ENCODE peak calls at places on chromosomes 1 and 21, in five cellular contexts. W, U, N, E and O are unnamed samples.

GRCh38 chr1:182080955-182081582 is 19.6 kb upstream of the ZNF648 start:
- DNase-seq in U (no peak), N (peak), E (no peak), W (no peak), O (peak)

GRCh38 chr1:113210248-113210647 is 137.2 kb downstream of the LRIG2 start:
- DNase-seq in N (no peak), W (no peak), U (peak), E (no peak), O (peak)

GRCh38 chr1:5897281-5897680 is 94.9 kb downstream of the NPHP4 start:
- DNase-seq in U (no peak), W (no peak), N (no peak), E (no peak), O (no peak)

GRCh38 chr1:216626394-216627067 is 96.7 kb downstream of the ESRRG start:
- DNase-seq in N (no peak), W (no peak), E (no peak), U (no peak), O (no peak)

GRCh38 chr1:160996195-160996594 is 24.8 kb downstream of the F11R start:
- DNase-seq in N (no peak), W (no peak), U (no peak), E (no peak), O (no peak)

GRCh38 chr1:235918481-235918880 is 51.8 kb upstream of the LYST start:
- DNase-seq in W (no peak), N (no peak), E (no peak), U (no peak), O (no peak)

GRCh38 chr1:19758227-19758830 is 41.4 kb downstream of the TMCO4 start:
- DNase-seq in N (peak), E (no peak), W (no peak), U (no peak), O (no peak)

GRCh38 chr1:64721576-64722145 is 23.2 kb upstream of the RAVER2 start:
- DNase-seq in W (no peak), N (no peak), E (no peak), U (no peak), O (no peak)

GRCh38 chr1:245863566-245864184 is 643.4 kb downstream of the SMYD3 start:
- DNase-seq in E (no peak), U (no peak), W (no peak), N (peak), O (no peak)

GRCh38 chr1:57309608-57310007 is 114.3 kb downstream of the DAB1 start:
- DNase-seq in N (no peak), W (no peak), E (no peak), U (no peak), O (no peak)

GRCh38 chr1:26921462-26922200 is at the start of gene NUDC:
- DNase-seq in N (peak), W (peak), E (peak), U (peak), O (peak)

GRCh38 chr1:116487016-116487415 is 83.8 kb downstream of the CD58 start:
- DNase-seq in U (no peak), E (no peak), N (no peak), W (no peak), O (no peak)

GRCh38 chr1:104064391-104064790 is 314.7 kb downstream of the AMY1C start:
- DNase-seq in E (no peak), U (no peak), W (no peak), N (no peak), O (no peak)

GRCh38 chr1:46483597-46483996 is 6.0 kb upstream of the DMBX1 start:
- DNase-seq in E (no peak), N (no peak), W (no peak), U (no peak), O (no peak)

GRCh38 chr1:19435851-19436465 is 49.4 kb downstream of the CAPZB start:
- DNase-seq in W (no peak), N (peak), E (no peak), U (no peak), O (no peak)

GRCh38 chr1:212488436-212489283 is 55.9 kb downstream of the NENF start:
- DNase-seq in W (peak), E (peak), N (peak), U (peak), O (no peak)

GRCh38 chr1:14977338-14977931 is 176.1 kb upstream of the TMEM51 start:
- DNase-seq in U (no peak), W (no peak), E (no peak), N (no peak), O (peak)

GRCh38 chr21:29025328-29025713 is 853 bp downstream of the USP16 start:
- DNase-seq in W (no peak), N (peak), E (no peak), U (no peak), O (no peak)

GRCh38 chr1:57024855-57025254 is 59.0 kb upstream of the C8B start:
- DNase-seq in N (no peak), W (no peak), E (no peak), U (no peak), O (no peak)

GRCh38 chr1:247118946-247119446 is 14.8 kb upstream of the ZNF669 start:
- DNase-seq in E (no peak), N (peak), W (no peak), U (no peak), O (no peak)
- TF ChIP-seq CTCF in E (no peak), N (peak), W (no peak), U (no peak), O (peak)

DNA sequence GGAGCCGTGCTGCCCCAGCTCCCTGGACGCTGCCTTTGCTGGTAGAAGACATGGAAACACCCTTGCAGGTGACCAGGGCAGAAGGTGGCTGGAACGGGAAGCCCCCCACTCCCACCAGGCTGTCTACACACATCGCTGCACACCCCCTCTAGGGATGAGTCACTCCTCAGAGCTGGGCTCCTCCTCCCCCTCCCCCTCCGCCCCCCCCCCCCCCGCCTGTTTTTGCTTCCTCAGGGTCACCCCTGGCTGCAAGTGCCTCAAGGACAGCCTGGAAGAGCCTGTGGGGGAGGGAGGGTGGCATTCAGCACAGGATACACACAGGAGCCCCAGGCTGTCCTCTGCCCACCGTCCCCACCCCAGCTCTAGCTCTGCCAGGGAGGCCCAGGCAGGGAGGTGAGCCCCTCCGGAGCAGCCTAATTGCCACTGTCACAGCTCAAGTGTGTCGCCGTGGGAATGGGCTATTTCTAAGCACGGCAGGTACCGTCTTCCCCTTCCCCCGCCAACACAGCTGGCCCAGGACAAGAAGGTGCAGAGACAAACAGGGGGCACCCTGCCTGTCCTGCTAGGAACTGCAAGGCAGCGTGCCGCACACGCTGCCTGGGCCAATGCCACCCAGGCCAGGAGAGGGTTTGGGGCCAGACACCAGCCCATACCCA is 2.5 kb downstream of the FNDC10 start:
- DNase-seq in U (no peak), E (no peak), N (no peak), W (no peak), O (no peak)
- TF ChIP-seq CTCF in U (no peak), E (no peak), N (peak), W (no peak), O (peak)

GRCh38 chr1:219876798-219877209 is 51.6 kb downstream of the SLC30A10 start:
- DNase-seq in U (no peak), E (no peak), N (peak), W (no peak), O (peak)
- TF ChIP-seq CTCF in U (no peak), E (no peak), N (peak), W (no peak), O (no peak)

GRCh38 chr1:96236156-96236739 is 485.3 kb upstream of the PTBP2 start:
- DNase-seq in U (peak), N (peak), W (no peak), E (no peak), O (no peak)
- TF ChIP-seq CTCF in U (no peak), N (peak), W (no peak), E (peak), O (no peak)

DNA sequence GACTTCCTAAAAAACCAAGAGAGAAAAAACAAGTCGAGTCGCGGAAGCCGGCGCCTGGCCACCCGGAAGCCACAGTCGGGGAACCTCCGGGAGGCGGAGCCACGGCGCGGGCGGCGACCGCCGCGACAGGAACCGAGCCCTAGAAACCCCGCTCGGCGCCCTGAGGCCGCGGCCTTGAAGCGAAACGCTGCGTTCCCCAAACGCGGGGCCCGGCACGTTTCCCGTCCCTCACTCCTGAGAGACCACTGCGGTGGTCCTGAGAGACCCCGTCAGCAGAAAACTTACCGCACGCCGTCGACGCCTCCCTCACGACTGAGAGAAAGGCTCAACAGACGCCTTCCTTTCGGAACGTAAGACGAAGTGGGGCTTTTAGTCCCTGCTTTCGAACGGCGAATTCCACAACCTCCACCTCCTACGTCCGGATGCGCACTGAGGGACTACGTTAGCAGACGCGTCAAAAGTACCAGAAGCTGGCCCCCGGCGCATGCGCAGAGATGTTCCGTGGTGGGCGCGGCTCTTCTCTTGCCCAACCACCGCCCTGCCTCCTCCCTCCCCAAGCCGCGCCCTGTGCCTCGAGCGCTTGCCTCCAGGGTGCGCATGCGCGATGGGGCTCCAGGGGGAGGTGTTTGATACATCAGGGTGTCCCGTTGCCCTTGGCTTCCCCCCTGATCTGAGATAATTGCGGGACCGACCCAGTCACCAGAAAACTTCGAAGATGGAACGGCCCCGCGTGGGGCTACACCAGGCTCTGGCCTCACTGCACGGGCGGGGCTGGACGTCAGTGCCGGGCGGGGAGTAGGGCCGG is at the start of gene RSRP1:
- DNase-seq in N (peak), E (peak), W (peak), U (peak), O (peak)
- TF ChIP-seq CTCF in N (peak), E (no peak), W (no peak), U (peak), O (peak)

GRCh38 chr1:50438945-50439344 is 15.7 kb upstream of the DMRTA2 start:
- DNase-seq in E (no peak), W (no peak), N (no peak), U (no peak), O (no peak)
- TF ChIP-seq CTCF in E (no peak), W (no peak), N (no peak), U (no peak), O (no peak)

DNA sequence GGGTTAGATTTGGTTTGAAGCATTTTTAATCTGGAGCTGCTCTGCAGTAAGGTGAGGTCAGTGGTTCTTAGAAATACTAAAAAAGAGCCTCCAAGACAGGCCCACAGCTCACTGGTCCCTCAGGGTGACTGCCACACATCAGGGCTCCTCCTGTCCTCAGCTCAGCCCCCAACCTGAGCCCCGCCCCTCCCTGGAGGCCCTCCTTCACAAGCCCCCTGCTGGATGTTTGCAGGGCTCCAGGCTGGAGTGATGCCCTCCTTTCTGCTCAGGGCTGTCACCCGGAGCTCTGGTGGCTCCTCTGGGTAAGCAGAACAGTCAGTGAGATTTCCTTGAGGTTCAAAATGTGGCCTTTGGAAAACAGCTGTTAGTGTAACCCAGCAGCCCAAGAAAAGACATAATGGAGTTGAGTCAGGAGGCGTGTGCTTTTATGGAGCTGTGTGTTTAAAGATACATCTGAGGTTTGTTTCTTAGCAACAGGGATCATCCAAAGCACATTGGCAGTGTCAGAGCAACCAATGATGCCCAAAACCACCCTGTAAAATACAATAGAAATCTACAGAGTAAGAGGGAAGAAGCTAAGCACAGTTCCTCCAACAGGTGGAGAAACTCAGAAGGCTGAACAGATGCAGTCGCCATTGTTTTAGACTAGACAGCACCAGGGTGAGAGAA is 21.4 kb downstream of the STUM start:
- DNase-seq in U (no peak), N (no peak), E (no peak), W (no peak), O (no peak)
- TF ChIP-seq CTCF in U (no peak), N (peak), E (no peak), W (no peak), O (no peak)

DNA sequence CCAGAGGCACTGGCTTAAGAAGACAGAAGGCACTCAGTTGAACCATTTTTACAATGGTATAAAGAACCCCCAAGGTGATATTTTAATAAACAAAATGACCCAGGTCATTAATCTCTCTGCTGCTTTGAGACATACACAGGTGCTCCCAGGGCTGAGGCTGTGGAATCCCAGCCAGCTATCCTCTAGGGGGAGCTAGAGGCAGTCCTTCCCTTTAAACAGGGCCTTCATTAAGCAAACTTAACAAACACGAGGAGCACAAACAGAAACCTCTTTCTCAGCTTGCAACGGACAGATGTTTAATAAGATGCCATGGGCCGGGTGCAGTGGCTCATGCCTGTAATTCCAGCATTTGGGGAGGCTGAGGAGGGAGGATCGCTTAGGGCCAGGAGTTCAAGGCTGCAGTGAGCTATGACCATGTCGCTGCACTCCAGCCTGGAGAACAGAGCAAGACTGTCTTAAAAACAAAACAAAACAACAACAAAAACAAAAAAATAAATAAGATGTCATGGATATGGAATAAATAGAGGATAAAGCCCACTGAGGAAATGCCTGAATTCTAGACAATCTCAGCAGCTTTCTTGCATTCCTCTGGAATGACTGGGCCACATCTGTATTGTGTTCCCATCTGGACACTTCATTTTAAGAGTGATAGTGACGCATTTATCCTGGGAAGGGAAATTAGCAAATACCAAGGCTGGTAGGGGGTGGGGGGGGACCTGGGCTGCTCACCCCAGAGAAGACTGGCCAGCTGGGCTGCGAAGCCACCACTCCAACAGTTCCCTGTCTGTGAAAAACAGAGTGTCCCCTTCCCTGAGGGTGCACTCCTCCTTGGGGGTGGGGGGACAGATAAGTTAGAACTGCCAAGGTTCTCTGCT is 106.5 kb downstream of the HIVEP3 start:
- DNase-seq in E (peak), W (no peak), U (peak), N (peak), O (peak)
- TF ChIP-seq CTCF in E (peak), W (no peak), U (peak), N (peak), O (peak)